ENCODE peak calls at places on chromosomes 3 and 15, in six cellular contexts. I, V, U, E, W and K are unnamed samples.

GRCh38 chr3:122443090-122443489 is 27.2 kb upstream of the WDR5B start:
- DNase-seq in I (no peak), V (no peak), U (no peak), E (no peak), W (no peak), K (no peak)

GRCh38 chr15:61750271-61751084 is 309.8 kb downstream of the VPS13C start:
- DNase-seq in I (no peak), V (peak; percentile 91), U (peak; percentile 100), E (peak; percentile 60), W (no peak), K (no peak)

GRCh38 chr3:162586591-162586990 is 1090.0 kb downstream of the OTOL1 start:
- DNase-seq in I (peak; percentile 57), V (peak; percentile 50), U (no peak), E (no peak), W (no peak), K (no peak)

GRCh38 chr3:125172346-125172745 is 40.2 kb downstream of the SLC12A8 start:
- DNase-seq in I (no peak), V (no peak), U (no peak), E (no peak), W (no peak), K (no peak)

GRCh38 chr3:111143-112069 is 85.2 kb upstream of the CHL1 start:
- DNase-seq in I (no peak), V (no peak), U (no peak), E (peak; percentile 43), W (no peak), K (no peak)

GRCh38 chr15:92091155-92091734 is 237.7 kb downstream of the SLCO3A1 start:
- DNase-seq in I (peak; percentile 11), V (peak; percentile 65), U (peak; percentile 18), E (peak; percentile 68), W (no peak), K (peak; percentile 26)

GRCh38 chr3:36147934-36148333 is 232.4 kb upstream of the STAC start:
- DNase-seq in I (no peak), V (no peak), U (no peak), E (peak; percentile 88), W (no peak), K (no peak)

GRCh38 chr3:41881233-41881821 is 80.6 kb downstream of the ULK4 start:
- DNase-seq in I (peak; percentile 48), V (no peak), U (peak; percentile 10), E (peak; percentile 49), W (no peak), K (no peak)

GRCh38 chr3:188979236-188979635 is 192.5 kb upstream of the TPRG1 start:
- DNase-seq in I (no peak), V (no peak), U (peak; percentile 54), E (no peak), W (no peak), K (no peak)

GRCh38 chr3:31476209-31476608 is 56.5 kb upstream of the STT3B start:
- DNase-seq in I (no peak), V (no peak), U (no peak), E (no peak), W (no peak), K (no peak)

GRCh38 chr3:167736997-167737396 is 1.5 kb downstream of the SERPINI1 start:
- DNase-seq in I (no peak), V (no peak), U (no peak), E (no peak), W (no peak), K (no peak)

GRCh38 chr3:64104691-64105101 is 81.4 kb upstream of the PSMD6 start:
- DNase-seq in I (peak; percentile 87), V (no peak), U (no peak), E (peak; percentile 94), W (no peak), K (no peak)

GRCh38 chr3:24363242-24363641 is 131.4 kb downstream of the THRB start:
- DNase-seq in I (no peak), V (no peak), U (no peak), E (peak; percentile 65), W (no peak), K (no peak)

DNA sequence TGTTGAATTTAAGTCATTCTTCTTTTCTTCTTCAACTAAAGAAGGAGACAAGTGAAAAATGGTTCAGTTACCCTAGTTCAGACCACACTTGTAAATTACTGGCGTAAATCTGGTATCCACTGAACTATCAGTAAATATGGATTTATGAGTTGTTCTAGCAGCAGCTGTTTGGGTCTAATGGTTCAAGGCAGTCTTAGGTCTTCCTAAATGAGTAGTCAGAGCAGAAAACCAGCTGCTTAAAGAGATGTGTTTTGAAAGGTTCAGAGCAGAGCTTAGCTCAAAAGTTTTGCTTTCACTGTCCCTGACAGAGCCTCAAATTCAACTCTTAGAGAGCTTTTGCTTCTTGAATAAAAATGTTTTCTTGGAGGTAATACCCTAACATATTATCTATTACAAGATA is 5.5 kb downstream of the VGLL3 start:
- DNase-seq in I (no peak), V (no peak), U (no peak), E (no peak), W (no peak), K (no peak)
- H3K4me3 ChIP-seq in I (peak overlapping the region; percentile 29), V (no peak overlapping the region), U (no peak overlapping the region), E (no peak overlapping the region), W (no peak overlapping the region), K (no peak overlapping the region)

DNA sequence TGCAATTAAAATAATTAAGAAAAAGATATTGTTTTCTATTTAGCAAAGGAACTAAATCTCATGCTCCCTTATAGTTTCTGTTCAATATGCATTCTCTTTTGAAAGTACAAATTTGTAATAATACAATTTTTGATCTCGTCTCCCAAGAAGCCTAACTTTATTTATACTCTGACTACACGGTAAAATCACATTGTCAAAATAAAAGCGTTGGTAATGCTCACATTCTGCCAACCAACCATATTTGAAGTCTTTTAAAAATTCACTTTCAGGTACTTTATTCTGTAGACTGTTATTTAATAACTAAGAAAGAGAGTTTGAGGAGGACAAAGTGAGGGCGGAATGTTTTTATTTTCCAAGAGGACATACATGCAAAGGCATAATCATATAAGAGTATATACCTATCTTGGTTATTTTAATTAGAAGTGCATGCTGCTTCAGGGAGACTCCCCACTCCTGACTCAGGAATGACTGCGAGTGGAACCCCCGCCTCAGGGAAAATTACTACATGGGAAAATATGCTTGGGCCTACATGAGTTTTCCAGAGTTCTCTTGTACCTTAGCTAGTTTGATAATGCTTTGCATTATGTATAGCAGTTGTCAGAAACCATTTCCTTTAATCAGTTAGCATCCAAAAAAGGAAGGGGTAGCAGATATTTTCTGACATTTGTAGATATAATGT is 19.3 kb downstream of the MBNL1 start:
- DNase-seq in I (peak; percentile 46), V (no peak), U (no peak), E (peak; percentile 92), W (no peak), K (no peak)
- H3K4me3 ChIP-seq in I (no peak overlapping the region), V (no peak overlapping the region), U (no peak overlapping the region), E (no peak overlapping the region), W (no peak overlapping the region), K (no peak overlapping the region)

GRCh38 chr3:45167011-45167911 is 21.1 kb upstream of the CDCP1 start:
- DNase-seq in I (peak; percentile 94), V (peak; percentile 92), U (peak; percentile 67), E (peak; percentile 99), W (peak; percentile 43), K (peak; percentile 95)
- H3K4me3 ChIP-seq in I (peak overlapping the region; percentile 6), V (peak overlapping the region; percentile 30), U (no peak overlapping the region), E (no peak overlapping the region), W (no peak overlapping the region), K (no peak overlapping the region)

GRCh38 chr3:146222204-146223046 is 28.5 kb downstream of the PLSCR4 start:
- DNase-seq in I (peak; percentile 33), V (no peak), U (no peak), E (peak; percentile 35), W (no peak), K (peak; percentile 37)
- H3K4me3 ChIP-seq in I (no peak overlapping the region), V (no peak overlapping the region), U (no peak overlapping the region), E (no peak overlapping the region), W (no peak overlapping the region), K (no peak overlapping the region)

GRCh38 chr3:47394140-47394855 is 13.5 kb downstream of the PTPN23 start:
- DNase-seq in I (peak; percentile 56), V (peak; percentile 73), U (peak; percentile 80), E (no peak), W (no peak), K (no peak)
- H3K4me3 ChIP-seq in I (no peak overlapping the region), V (no peak overlapping the region), U (peak overlapping the region; percentile 2), E (no peak overlapping the region), W (no peak overlapping the region), K (no peak overlapping the region)

DNA sequence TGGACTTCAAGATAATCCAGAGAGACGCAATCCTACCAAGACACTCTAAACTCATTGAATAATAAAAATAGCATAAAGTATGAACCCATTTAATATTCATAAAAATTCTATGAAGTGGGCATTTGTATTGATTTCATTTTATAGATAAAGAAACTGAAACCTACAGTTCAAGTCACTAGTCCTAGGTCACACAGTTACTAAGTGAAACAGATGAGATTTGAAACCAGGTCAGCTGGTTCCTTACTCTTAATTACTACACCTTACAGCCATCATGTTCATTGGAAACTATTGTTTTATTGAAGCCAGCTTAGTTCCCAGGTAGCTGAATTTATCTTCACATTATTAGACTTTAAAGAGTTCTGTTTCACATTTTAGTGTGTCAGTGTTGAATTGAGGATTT is 158.7 kb downstream of the EPHA3 start:
- DNase-seq in I (no peak), V (no peak), U (no peak), E (no peak), W (no peak), K (no peak)
- H3K4me3 ChIP-seq in I (no peak overlapping the region), V (no peak overlapping the region), U (no peak overlapping the region), E (no peak overlapping the region), W (no peak overlapping the region), K (no peak overlapping the region)

DNA sequence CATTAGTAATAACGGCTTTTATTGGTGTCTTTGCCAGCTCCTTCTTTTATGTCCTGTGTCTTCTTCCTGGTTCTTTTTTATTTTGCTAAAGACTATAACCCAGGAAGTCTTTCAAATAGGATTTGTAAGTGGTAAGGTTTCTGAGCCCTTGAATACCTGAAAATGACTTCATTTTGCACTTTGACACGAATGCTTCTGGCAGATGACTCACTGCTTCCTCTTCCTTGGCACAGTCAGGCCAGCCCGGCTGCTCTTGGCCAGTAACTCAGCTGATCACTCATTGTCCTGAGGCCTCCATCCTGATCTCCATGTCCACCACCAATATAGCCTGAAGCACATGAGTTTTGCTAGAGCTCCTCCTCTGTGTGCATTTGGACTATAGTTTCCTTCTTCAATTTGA is 48.7 kb upstream of the NR2E3 start:
- DNase-seq in I (peak; percentile 92), V (no peak), U (no peak), E (peak; percentile 89), W (no peak), K (peak; percentile 91)
- H3K4me3 ChIP-seq in I (no peak overlapping the region), V (no peak overlapping the region), U (no peak overlapping the region), E (no peak overlapping the region), W (no peak overlapping the region), K (no peak overlapping the region)

GRCh38 chr3:58011580-58011979 is 3.4 kb downstream of the FLNB start:
- DNase-seq in I (no peak), V (no peak), U (no peak), E (no peak), W (no peak), K (no peak)
- H3K4me3 ChIP-seq in I (no peak overlapping the region), V (no peak overlapping the region), U (no peak overlapping the region), E (peak overlapping the region; percentile 98), W (peak overlapping the region; percentile 86), K (peak overlapping the region; percentile 86)